ENCODE peak calls at places on chromosomes 11 and 22, in ten cellular contexts. One of them, this sample, is unnamed.

GRCh38 chr11:31246451-31247165 is 122.9 kb downstream of the DCDC1 start:
- DNase-seq in neural crest cell: no peak
- DNase-seq in D721Med: no peak
- DNase-seq in A549: no peak
- DNase-seq in uterus: no peak
- DNase-seq in GM20000: no peak
- DNase-seq in psoas muscle: no peak
- DNase-seq in endothelial cell of umbilical vein: no peak
- DNase-seq in cardiac fibroblast: no peak
- DNase-seq in osteocyte: no peak
- DNase-seq in this sample: peak; percentile 28

GRCh38 chr11:3877252-3878035 is 22.0 kb downstream of the STIM1 start:
- DNase-seq in A549: no peak
- DNase-seq in psoas muscle: no peak
- DNase-seq in osteocyte: no peak
- DNase-seq in endothelial cell of umbilical vein: no peak
- DNase-seq in cardiac fibroblast: no peak
- DNase-seq in uterus: no peak
- DNase-seq in D721Med: no peak
- DNase-seq in neural crest cell: no peak
- DNase-seq in GM20000: no peak
- DNase-seq in this sample: no peak

GRCh38 chr11:65552413-65552951 is 5.7 kb downstream of the LTBP3 start:
- DNase-seq in A549: no peak
- DNase-seq in osteocyte: no peak
- DNase-seq in cardiac fibroblast: no peak
- DNase-seq in D721Med: no peak
- DNase-seq in psoas muscle: no peak
- DNase-seq in uterus: no peak
- DNase-seq in neural crest cell: no peak
- DNase-seq in GM20000: no peak
- DNase-seq in endothelial cell of umbilical vein: no peak
- DNase-seq in this sample: no peak

GRCh38 chr11:47087801-47088200 is 88.9 kb downstream of the ARFGAP2 start:
- DNase-seq in cardiac fibroblast: no peak
- DNase-seq in psoas muscle: no peak
- DNase-seq in endothelial cell of umbilical vein: no peak
- DNase-seq in osteocyte: no peak
- DNase-seq in neural crest cell: no peak
- DNase-seq in uterus: no peak
- DNase-seq in GM20000: no peak
- DNase-seq in D721Med: no peak
- DNase-seq in A549: no peak
- DNase-seq in this sample: no peak

GRCh38 chr11:112113539-112114457 is 27.1 kb downstream of the SDHD start:
- DNase-seq in A549: peak; percentile 64
- DNase-seq in cardiac fibroblast: peak; percentile 79
- DNase-seq in osteocyte: no peak
- DNase-seq in neural crest cell: no peak
- DNase-seq in endothelial cell of umbilical vein: peak; percentile 39
- DNase-seq in uterus: no peak
- DNase-seq in D721Med: no peak
- DNase-seq in psoas muscle: no peak
- DNase-seq in GM20000: peak; percentile 57
- DNase-seq in this sample: peak; percentile 82

GRCh38 chr22:39219071-39220050 is 25.4 kb downstream of the PDGFB start:
- DNase-seq in neural crest cell: no peak
- DNase-seq in cardiac fibroblast: no peak
- DNase-seq in uterus: no peak
- DNase-seq in osteocyte: no peak
- DNase-seq in D721Med: no peak
- DNase-seq in A549: peak; percentile 24
- DNase-seq in GM20000: no peak
- DNase-seq in endothelial cell of umbilical vein: no peak
- DNase-seq in psoas muscle: no peak
- DNase-seq in this sample: no peak

GRCh38 chr11:134120143-134120850 is 51.4 kb downstream of the JAM3 start:
- DNase-seq in D721Med: no peak
- DNase-seq in neural crest cell: no peak
- DNase-seq in osteocyte: no peak
- DNase-seq in uterus: peak; percentile 63
- DNase-seq in endothelial cell of umbilical vein: peak; percentile 74
- DNase-seq in psoas muscle: peak; percentile 35
- DNase-seq in GM20000: no peak
- DNase-seq in A549: no peak
- DNase-seq in cardiac fibroblast: peak; percentile 93
- DNase-seq in this sample: no peak

GRCh38 chr22:39144101-39144815 is 8.2 kb downstream of the CBX7 start:
- DNase-seq in osteocyte: peak; percentile 81
- DNase-seq in neural crest cell: no peak
- DNase-seq in D721Med: no peak
- DNase-seq in GM20000: peak; percentile 82
- DNase-seq in cardiac fibroblast: peak; percentile 27
- DNase-seq in A549: no peak
- DNase-seq in uterus: peak; percentile 46
- DNase-seq in psoas muscle: no peak
- DNase-seq in endothelial cell of umbilical vein: no peak
- DNase-seq in this sample: peak; percentile 48

GRCh38 chr11:76626921-76627391 is 43.6 kb downstream of the LRRC32 start:
- DNase-seq in neural crest cell: no peak
- DNase-seq in psoas muscle: no peak
- DNase-seq in osteocyte: no peak
- DNase-seq in A549: no peak
- DNase-seq in endothelial cell of umbilical vein: no peak
- DNase-seq in cardiac fibroblast: peak; percentile 64
- DNase-seq in D721Med: no peak
- DNase-seq in GM20000: peak; percentile 67
- DNase-seq in uterus: no peak
- DNase-seq in this sample: no peak

GRCh38 chr22:22165936-22166710 is 78.5 kb upstream of the VPREB1 start:
- DNase-seq in GM20000: no peak
- DNase-seq in neural crest cell: no peak
- DNase-seq in endothelial cell of umbilical vein: no peak
- DNase-seq in uterus: no peak
- DNase-seq in D721Med: no peak
- DNase-seq in A549: no peak
- DNase-seq in osteocyte: no peak
- DNase-seq in cardiac fibroblast: no peak
- DNase-seq in psoas muscle: no peak
- DNase-seq in this sample: no peak

GRCh38 chr22:50483977-50484853 is 2.4 kb upstream of the MIOX start:
- DNase-seq in D721Med: no peak
- DNase-seq in uterus: no peak
- DNase-seq in neural crest cell: no peak
- DNase-seq in cardiac fibroblast: no peak
- DNase-seq in A549: no peak
- DNase-seq in endothelial cell of umbilical vein: no peak
- DNase-seq in psoas muscle: no peak
- DNase-seq in GM20000: no peak
- DNase-seq in osteocyte: no peak
- DNase-seq in this sample: no peak

GRCh38 chr11:70660889-70661197 is 262.5 kb downstream of the CTTN start:
- DNase-seq in GM20000: no peak
- DNase-seq in D721Med: no peak
- DNase-seq in osteocyte: no peak
- DNase-seq in cardiac fibroblast: no peak
- DNase-seq in neural crest cell: no peak
- DNase-seq in A549: no peak
- DNase-seq in psoas muscle: no peak
- DNase-seq in uterus: no peak
- DNase-seq in endothelial cell of umbilical vein: no peak
- DNase-seq in this sample: no peak

GRCh38 chr11:58900479-58901420 is 38.5 kb upstream of the GLYATL1 start:
- DNase-seq in D721Med: no peak
- DNase-seq in osteocyte: no peak
- DNase-seq in A549: peak; percentile 85
- DNase-seq in neural crest cell: peak; percentile 83
- DNase-seq in endothelial cell of umbilical vein: peak; percentile 41
- DNase-seq in cardiac fibroblast: peak; percentile 83
- DNase-seq in GM20000: peak; percentile 59
- DNase-seq in psoas muscle: peak; percentile 59
- DNase-seq in uterus: no peak
- DNase-seq in this sample: peak; percentile 84

GRCh38 chr11:15327786-15328231 is 213.1 kb downstream of the INSC start:
- DNase-seq in GM20000: peak; percentile 34
- DNase-seq in cardiac fibroblast: peak; percentile 44
- DNase-seq in psoas muscle: peak; percentile 25
- DNase-seq in uterus: peak; percentile 23
- DNase-seq in D721Med: no peak
- DNase-seq in A549: peak; percentile 39
- DNase-seq in endothelial cell of umbilical vein: no peak
- DNase-seq in neural crest cell: peak; percentile 77
- DNase-seq in osteocyte: no peak
- DNase-seq in this sample: peak; percentile 77
- TF ChIP-seq CTCF in GM20000: no peak
- TF ChIP-seq CTCF in cardiac fibroblast: peak; percentile 54
- TF ChIP-seq CTCF in psoas muscle: peak; percentile 56
- TF ChIP-seq CTCF in uterus: peak; percentile 37
- TF ChIP-seq CTCF in D721Med: peak; percentile 78
- TF ChIP-seq CTCF in A549: peak; percentile 26
- TF ChIP-seq CTCF in endothelial cell of umbilical vein: no peak
- TF ChIP-seq CTCF in neural crest cell: peak; percentile 81
- TF ChIP-seq CTCF in osteocyte: peak; percentile 68
- TF ChIP-seq CTCF in this sample: peak; percentile 75

DNA sequence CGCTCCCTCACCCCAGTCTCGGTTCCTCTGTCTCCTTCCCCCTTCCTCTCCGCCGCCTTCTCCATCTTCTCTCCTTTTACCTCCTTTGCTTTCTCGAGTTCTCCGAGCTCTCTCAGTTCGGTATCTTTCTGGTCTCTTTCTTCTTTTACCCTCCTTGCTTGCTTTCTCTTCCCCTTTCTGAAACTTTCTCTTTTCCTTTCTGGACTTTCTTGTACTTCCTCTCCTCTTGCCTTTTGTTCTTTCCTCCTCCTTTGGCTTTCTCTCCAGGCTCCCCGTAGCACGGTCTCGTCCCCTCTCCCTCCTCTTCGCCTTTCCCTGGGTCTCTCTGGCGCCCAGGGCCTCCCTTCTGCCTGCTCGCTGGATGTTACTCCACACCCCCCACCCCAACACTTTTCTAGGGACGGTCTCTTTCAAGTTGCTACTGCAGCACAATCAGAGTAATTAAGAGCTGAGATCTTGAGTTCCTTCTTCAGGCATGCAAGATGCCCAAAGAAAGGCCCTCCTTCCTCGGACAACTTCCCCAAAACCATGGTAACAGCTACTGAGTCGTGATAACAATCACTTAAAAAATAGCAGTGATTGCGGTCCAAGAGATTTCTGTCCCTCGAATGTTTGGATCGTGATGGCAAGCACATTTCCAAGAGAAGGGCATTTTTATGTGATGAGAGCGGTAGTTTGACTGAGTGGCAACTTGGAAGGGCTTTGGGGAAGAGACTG is 487 bp upstream of the TENM4 start:
- DNase-seq in GM20000: no peak
- DNase-seq in osteocyte: no peak
- DNase-seq in uterus: peak; percentile 15
- DNase-seq in endothelial cell of umbilical vein: no peak
- DNase-seq in neural crest cell: no peak
- DNase-seq in A549: no peak
- DNase-seq in psoas muscle: no peak
- DNase-seq in D721Med: no peak
- DNase-seq in cardiac fibroblast: peak; percentile 7
- DNase-seq in this sample: no peak
- TF ChIP-seq CTCF in GM20000: no peak
- TF ChIP-seq CTCF in osteocyte: no peak
- TF ChIP-seq CTCF in uterus: no peak
- TF ChIP-seq CTCF in endothelial cell of umbilical vein: no peak
- TF ChIP-seq CTCF in neural crest cell: peak; percentile 6
- TF ChIP-seq CTCF in A549: no peak
- TF ChIP-seq CTCF in psoas muscle: no peak
- TF ChIP-seq CTCF in D721Med: peak; percentile 10
- TF ChIP-seq CTCF in cardiac fibroblast: no peak
- TF ChIP-seq CTCF in this sample: no peak

DNA sequence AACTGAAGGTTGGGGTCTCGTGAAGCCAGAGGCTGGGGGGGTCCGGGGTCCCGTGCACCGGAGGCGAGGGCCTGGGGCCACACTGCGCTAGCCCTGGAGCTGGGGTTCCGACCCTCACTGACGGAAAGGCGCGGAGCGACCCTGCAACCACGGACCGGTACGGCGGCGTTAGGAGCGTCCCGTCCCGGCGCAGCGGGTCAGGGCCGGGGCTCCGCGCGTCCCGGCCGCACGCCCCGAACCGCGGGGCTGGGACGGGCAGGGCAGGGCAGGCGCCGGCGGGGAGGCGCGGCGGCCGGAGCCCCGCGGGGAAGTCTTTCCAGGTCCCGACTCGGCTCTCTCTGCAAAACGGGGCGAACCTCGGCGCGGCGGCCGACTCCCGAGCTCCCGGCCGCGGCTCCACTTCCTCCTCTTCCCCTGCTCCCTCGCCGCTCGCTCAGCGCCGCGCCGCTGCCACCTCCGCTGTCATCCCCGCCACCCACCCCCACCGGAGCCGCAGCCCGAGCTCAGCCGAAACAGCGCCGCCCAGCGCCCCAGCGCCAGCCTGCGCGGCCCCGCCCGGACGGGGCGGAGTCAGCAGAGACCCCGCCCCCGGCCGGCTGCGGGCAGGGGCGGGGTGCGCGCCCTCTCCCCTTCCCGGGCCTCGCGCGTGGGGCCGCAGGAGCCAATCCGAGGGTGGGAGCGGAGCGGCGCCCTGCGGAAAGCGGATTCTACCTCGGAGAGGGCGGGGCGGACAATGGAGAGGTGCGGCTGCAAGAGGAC is at the start of gene GDPD5:
- DNase-seq in endothelial cell of umbilical vein: peak; percentile 79
- DNase-seq in neural crest cell: peak; percentile 77
- DNase-seq in uterus: peak; percentile 84
- DNase-seq in psoas muscle: peak; percentile 79
- DNase-seq in D721Med: peak; percentile 99
- DNase-seq in osteocyte: peak; percentile 94
- DNase-seq in GM20000: peak; percentile 99
- DNase-seq in A549: peak; percentile 76
- DNase-seq in cardiac fibroblast: peak; percentile 66
- DNase-seq in this sample: peak; percentile 91
- TF ChIP-seq CTCF in endothelial cell of umbilical vein: peak; percentile 51
- TF ChIP-seq CTCF in neural crest cell: peak; percentile 60
- TF ChIP-seq CTCF in uterus: peak; percentile 13
- TF ChIP-seq CTCF in psoas muscle: peak; percentile 53
- TF ChIP-seq CTCF in D721Med: peak; percentile 48
- TF ChIP-seq CTCF in osteocyte: peak; percentile 71
- TF ChIP-seq CTCF in GM20000: peak; percentile 77
- TF ChIP-seq CTCF in A549: peak; percentile 83
- TF ChIP-seq CTCF in cardiac fibroblast: no peak
- TF ChIP-seq CTCF in this sample: peak; percentile 61

DNA sequence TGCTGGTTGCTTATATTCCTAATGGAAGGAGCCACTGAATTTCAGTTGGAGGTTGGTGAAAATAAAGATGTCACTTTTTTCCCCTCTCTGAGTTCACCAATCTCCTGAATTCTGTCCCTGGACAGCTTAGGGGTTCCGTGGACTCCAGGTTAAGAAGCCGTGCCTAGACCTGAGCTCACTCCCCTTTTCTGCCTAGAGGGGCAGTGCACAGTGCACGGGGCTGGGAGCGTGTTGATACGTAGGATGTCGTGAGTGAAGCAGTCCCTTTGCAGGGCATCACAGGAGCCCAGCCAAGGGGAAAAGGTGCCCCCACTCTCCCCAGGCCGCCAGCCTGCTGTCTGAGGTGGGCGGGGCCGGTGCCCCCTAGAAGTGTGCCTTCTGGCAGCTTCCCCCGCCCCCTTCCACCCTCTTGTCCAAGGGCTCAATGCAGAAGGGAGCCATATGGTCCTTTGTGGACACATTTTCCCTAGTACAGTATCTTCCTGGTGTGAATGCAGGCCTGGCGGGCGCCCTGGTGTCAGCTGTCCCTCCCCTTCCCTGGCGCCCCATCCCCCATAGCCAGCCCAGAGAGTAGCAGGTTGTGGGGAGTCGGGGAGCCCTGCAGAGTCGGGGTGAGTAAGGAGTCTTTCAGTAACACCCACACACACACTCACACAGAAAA is 67.7 kb upstream of the NNMT start:
- DNase-seq in neural crest cell: no peak
- DNase-seq in osteocyte: no peak
- DNase-seq in D721Med: peak; percentile 53
- DNase-seq in psoas muscle: no peak
- DNase-seq in cardiac fibroblast: no peak
- DNase-seq in endothelial cell of umbilical vein: no peak
- DNase-seq in A549: no peak
- DNase-seq in uterus: no peak
- DNase-seq in GM20000: no peak
- DNase-seq in this sample: no peak
- TF ChIP-seq CTCF in neural crest cell: no peak
- TF ChIP-seq CTCF in osteocyte: no peak
- TF ChIP-seq CTCF in D721Med: no peak
- TF ChIP-seq CTCF in psoas muscle: no peak
- TF ChIP-seq CTCF in cardiac fibroblast: no peak
- TF ChIP-seq CTCF in endothelial cell of umbilical vein: no peak
- TF ChIP-seq CTCF in A549: no peak
- TF ChIP-seq CTCF in uterus: no peak
- TF ChIP-seq CTCF in GM20000: no peak
- TF ChIP-seq CTCF in this sample: no peak